ENCODE peak calls at places on chromosomes 2 and 18, in eight cellular contexts. M is T follicular helper cell; W is NCI-H2029 treated with DMSO at 0.1 percent for 48 hours; C is trophoblast cell; P is T1000; I is spleen; X is stimulated activated CD8-positive, alpha-beta memory T cell treated with anti-CD3 and anti-CD28 coated beads, Interleukin-4, amount 100 ng/mL, for 1 hour; U is HCT116. E is an unnamed sample.

GRCh38 chr2:229408356-229408755 is 137.3 kb upstream of the PID1 start:
- DNase-seq in I (no peak), U (peak), X (no peak), M (no peak), C (peak), P (peak), W (no peak), E (no peak)

GRCh38 chr18:34848695-34849094 is 138.6 kb downstream of the DTNA start:
- DNase-seq in X (no peak), U (no peak), P (no peak), C (no peak), I (no peak), M (no peak), W (no peak), E (no peak)

GRCh38 chr2:176102309-176102866 is 2.8 kb downstream of the HOXD12 start:
- DNase-seq in C (no peak), P (no peak), X (no peak), I (no peak), W (no peak), U (no peak), M (no peak), E (no peak)

GRCh38 chr18:22340340-22340739 is 77.4 kb downstream of the CTAGE1 start:
- DNase-seq in M (no peak), W (no peak), P (no peak), I (no peak), X (no peak), C (no peak), U (no peak), E (no peak)

GRCh38 chr18:47150824-47151366 is 595 bp upstream of the HDHD2 start:
- DNase-seq in P (no peak), C (no peak), X (no peak), W (no peak), M (no peak), I (peak), U (no peak), E (no peak)

GRCh38 chr2:110770696-110771425 is 38.5 kb downstream of the ACOXL start:
- DNase-seq in P (no peak), W (peak), M (no peak), I (no peak), U (no peak), C (no peak), X (no peak), E (no peak)

GRCh38 chr18:40088130-40088529 is 1866.9 kb upstream of the PIK3C3 start:
- DNase-seq in U (no peak), P (no peak), X (no peak), C (no peak), I (no peak), M (no peak), W (no peak), E (no peak)

GRCh38 chr2:152240559-152241231 is 65.1 kb upstream of the STAM2 start:
- DNase-seq in U (no peak), C (peak), X (no peak), P (peak), W (no peak), I (no peak), M (no peak), E (no peak)

GRCh38 chr18:57202881-57203280 is 56.0 kb downstream of the BOD1L2 start:
- DNase-seq in I (no peak), C (no peak), X (no peak), M (no peak), U (no peak), P (no peak), W (no peak), E (no peak)

GRCh38 chr2:2646312-2647051 is 315.4 kb upstream of the MYT1L start:
- DNase-seq in C (no peak), P (no peak), U (no peak), X (no peak), I (no peak), W (peak), M (no peak), E (no peak)

GRCh38 chr2:218404351-218405145 is 4.9 kb downstream of the CTDSP1 start:
- DNase-seq in M (no peak), X (no peak), I (no peak), U (no peak), P (no peak), W (no peak), C (no peak), E (no peak)

GRCh38 chr2:2875831-2876230 is 501.8 kb downstream of the EIPR1 start:
- DNase-seq in U (no peak), C (no peak), X (no peak), W (no peak), M (no peak), I (no peak), P (no peak), E (no peak)